ENCODE peak calls at places on chromosomes 11 and 22, in nine cellular contexts. N, J, Y, V, S, W, A, C and Q are unnamed samples.

GRCh38 chr22:48929276-48929790 is 898.3 kb downstream of the BRD1 start:
- DNase-seq in N (no peak), J (no peak), Y (no peak), V (no peak), S (no peak), W (peak), A (no peak), C (no peak), Q (no peak)

GRCh38 chr22:40666151-40666848 is 13.0 kb upstream of the MCHR1 start:
- DNase-seq in N (no peak), J (peak), Y (no peak), V (no peak), S (no peak), W (no peak), A (no peak), C (peak), Q (no peak)

GRCh38 chr11:76984741-76985140 is 49.5 kb upstream of the B3GNT6 start:
- DNase-seq in N (no peak), J (no peak), Y (no peak), V (no peak), S (no peak), W (no peak), A (peak), C (no peak), Q (no peak)

GRCh38 chr11:16986434-16987204 is 27.6 kb downstream of the PLEKHA7 start:
- DNase-seq in N (no peak), J (no peak), Y (peak), V (peak), S (peak), W (peak), A (no peak), C (no peak), Q (no peak)

GRCh38 chr22:35914665-35915476 is 113.8 kb downstream of the RBFOX2 start:
- DNase-seq in N (peak), J (peak), Y (no peak), V (peak), S (no peak), W (peak), A (peak), C (no peak), Q (peak)

GRCh38 chr22:30742291-30743256 is 47.9 kb downstream of the OSBP2 start:
- DNase-seq in N (no peak), J (no peak), Y (no peak), V (no peak), S (no peak), W (no peak), A (peak), C (no peak), Q (no peak)

GRCh38 chr11:45094958-45095690 is 51.3 kb upstream of the PRDM11 start:
- DNase-seq in N (no peak), J (no peak), Y (no peak), V (peak), S (no peak), W (peak), A (no peak), C (no peak), Q (no peak)

GRCh38 chr22:41517172-41518047 is 26.9 kb downstream of the POLR3H start:
- DNase-seq in N (peak), J (peak), Y (no peak), V (peak), S (no peak), W (peak), A (peak), C (peak), Q (peak)

GRCh38 chr22:47997612-47998011 is 1235.2 kb downstream of the TBC1D22A start:
- DNase-seq in N (no peak), J (no peak), Y (no peak), V (no peak), S (no peak), W (no peak), A (no peak), C (no peak), Q (no peak)

GRCh38 chr11:1228921-1229451 is 6.1 kb downstream of the MUC5B start:
- DNase-seq in N (no peak), J (no peak), Y (no peak), V (no peak), S (no peak), W (peak), A (no peak), C (no peak), Q (no peak)

GRCh38 chr11:134532176-134532920 is 120.3 kb upstream of the B3GAT1 start:
- DNase-seq in N (no peak), J (no peak), Y (no peak), V (no peak), S (no peak), W (no peak), A (no peak), C (no peak), Q (no peak)

GRCh38 chr11:38672445-38672844 is 2074.4 kb upstream of the RAG2 start:
- DNase-seq in N (no peak), J (no peak), Y (no peak), V (no peak), S (no peak), W (no peak), A (peak), C (no peak), Q (no peak)

GRCh38 chr11:93526691-93527583 is 16.3 kb downstream of the SMCO4 start:
- DNase-seq in N (no peak), J (no peak), Y (no peak), V (no peak), S (no peak), W (no peak), A (no peak), C (no peak), Q (no peak)

GRCh38 chr11:93524173-93524536 is 19.0 kb downstream of the SMCO4 start:
- DNase-seq in N (no peak), J (no peak), Y (no peak), V (no peak), S (no peak), W (no peak), A (no peak), C (no peak), Q (no peak)

GRCh38 chr11:93526058-93526633 is 17.0 kb downstream of the SMCO4 start:
- DNase-seq in N (no peak), J (no peak), Y (no peak), V (no peak), S (no peak), W (no peak), A (no peak), C (no peak), Q (no peak)

GRCh38 chr11:93525601-93526000 is 17.6 kb downstream of the SMCO4 start:
- DNase-seq in N (no peak), J (no peak), Y (no peak), V (no peak), S (no peak), W (no peak), A (no peak), C (no peak), Q (no peak)

DNA sequence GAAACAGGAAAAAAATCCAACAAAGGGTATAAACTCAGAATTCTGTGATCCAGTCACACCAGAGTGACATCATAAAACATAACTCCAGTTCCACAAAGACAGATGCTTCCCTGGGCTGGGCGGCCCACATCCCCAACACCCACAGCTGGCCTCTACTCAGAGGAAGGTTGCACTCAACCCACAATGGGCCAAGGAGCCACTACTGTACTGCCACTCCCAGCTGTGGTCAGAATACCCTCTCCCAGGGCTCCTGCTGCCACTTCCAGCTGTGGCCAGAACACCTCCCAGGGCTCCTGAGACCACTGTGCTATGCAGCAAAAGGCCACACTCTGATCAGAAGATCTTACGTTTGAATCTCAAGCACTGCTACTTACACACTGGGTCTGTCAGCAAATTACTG is 18.3 kb downstream of the SMCO4 start:
- DNase-seq in N (no peak), J (no peak), Y (no peak), V (no peak), S (no peak), W (no peak), A (no peak), C (no peak), Q (no peak)
- H3K27ac ChIP-seq in N (no peak), J (no peak), Y (no peak), V (peak), S (no peak), W (no peak), A (no peak), C (peak), Q (no peak)

DNA sequence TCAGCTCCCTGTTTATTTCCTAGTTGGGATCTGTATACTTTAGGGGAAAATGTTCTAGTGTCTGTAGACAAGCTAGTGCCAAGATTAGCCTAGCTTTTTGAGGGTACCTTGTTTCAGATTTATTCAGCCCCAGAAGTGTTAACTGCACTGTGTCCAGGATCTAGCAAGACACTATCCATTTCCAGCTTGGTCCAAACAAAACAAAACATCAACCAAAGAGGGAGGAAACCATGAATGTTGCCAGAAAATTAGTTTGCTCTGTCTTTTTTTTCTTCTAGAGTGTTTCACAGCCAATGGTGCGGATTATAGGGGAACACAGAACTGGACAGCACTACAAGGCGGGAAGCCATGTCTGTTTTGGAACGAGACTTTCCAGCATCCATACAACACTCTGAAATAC is 21.1 kb downstream of the KREMEN1 start:
- DNase-seq in N (no peak), J (no peak), Y (no peak), V (no peak), S (no peak), W (no peak), A (no peak), C (no peak), Q (no peak)
- H3K27ac ChIP-seq in N (no peak), J (no peak), Y (no peak), V (peak), S (no peak), W (no peak), A (no peak), C (peak), Q (no peak)

GRCh38 chr11:57566035-57566504 is 1.4 kb downstream of the UBE2L6 start:
- DNase-seq in N (no peak), J (no peak), Y (peak), V (no peak), S (no peak), W (peak), A (peak), C (no peak), Q (peak)
- H3K27ac ChIP-seq in N (no peak), J (peak), Y (peak), V (peak), S (peak), W (peak), A (peak), C (peak), Q (peak)

GRCh38 chr11:86931965-86932332 is 23.2 kb downstream of the FZD4 start:
- DNase-seq in N (peak), J (no peak), Y (peak), V (no peak), S (no peak), W (no peak), A (peak), C (no peak), Q (no peak)

GRCh38 chr11:86934263-86934932 is 20.8 kb downstream of the FZD4 start:
- DNase-seq in N (no peak), J (no peak), Y (no peak), V (no peak), S (no peak), W (no peak), A (no peak), C (no peak), Q (no peak)

GRCh38 chr11:86932942-86933875 is 22.0 kb downstream of the FZD4 start:
- DNase-seq in N (no peak), J (no peak), Y (no peak), V (no peak), S (no peak), W (no peak), A (no peak), C (no peak), Q (no peak)

GRCh38 chr11:86934933-86935579 is 20.1 kb downstream of the FZD4 start:
- DNase-seq in N (no peak), J (no peak), Y (no peak), V (no peak), S (no peak), W (no peak), A (no peak), C (no peak), Q (no peak)

DNA sequence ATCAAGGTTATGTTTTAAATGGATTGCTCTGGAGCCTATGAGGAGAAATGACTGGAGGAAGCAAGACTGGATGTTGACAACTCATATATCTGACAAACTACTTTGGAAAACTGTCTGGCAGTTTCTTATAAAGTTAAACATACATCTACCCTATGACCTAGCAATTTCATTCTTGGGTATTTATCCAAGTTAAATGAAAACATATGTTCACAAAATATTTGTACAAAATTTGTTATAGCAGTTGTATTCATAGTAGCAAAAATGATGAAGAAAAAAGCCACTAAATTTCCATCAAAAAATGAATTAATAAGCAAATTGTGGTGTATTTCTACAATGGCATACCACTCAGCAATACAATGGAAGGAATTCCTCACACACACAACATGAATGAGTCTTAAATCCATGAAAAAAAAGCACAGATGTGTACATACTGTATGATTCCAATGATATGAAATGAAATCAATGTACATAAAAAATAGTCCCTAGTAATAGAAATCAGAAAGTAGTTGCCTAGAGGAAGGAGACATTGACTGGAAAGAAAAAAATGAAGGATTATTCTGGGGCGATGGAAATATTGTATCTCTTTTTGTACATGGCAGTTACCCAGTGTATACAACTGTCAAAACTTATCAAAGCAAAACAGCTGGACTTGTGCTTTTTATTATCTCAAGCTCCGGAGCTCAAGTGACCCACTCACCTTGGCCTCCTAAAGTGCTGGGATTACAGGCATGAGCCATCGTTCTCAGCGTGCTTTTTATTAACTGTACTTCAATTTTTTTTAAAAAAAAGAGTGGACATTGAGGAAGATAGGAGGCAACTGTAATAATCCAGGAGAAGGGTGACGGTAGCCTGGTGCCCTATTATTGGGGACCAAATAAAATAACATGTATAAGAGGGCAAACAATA is 23.9 kb downstream of the FZD4 start:
- DNase-seq in N (no peak), J (no peak), Y (no peak), V (no peak), S (no peak), W (no peak), A (no peak), C (no peak), Q (no peak)
- H3K27ac ChIP-seq in N (no peak), J (no peak), Y (no peak), V (peak), S (no peak), W (no peak), A (no peak), C (peak), Q (no peak)

GRCh38 chr11:95891423-95892177 is 32.3 kb downstream of the MTMR2 start:
- DNase-seq in N (no peak), J (no peak), Y (no peak), V (no peak), S (no peak), W (no peak), A (no peak), C (no peak), Q (no peak)
- H3K27ac ChIP-seq in N (no peak), J (peak), Y (no peak), V (no peak), S (no peak), W (peak), A (no peak), C (no peak), Q (peak)

GRCh38 chr22:17953147-17953546 is 71.2 kb downstream of the MICAL3 start:
- DNase-seq in N (no peak), J (no peak), Y (no peak), V (no peak), S (no peak), W (no peak), A (no peak), C (no peak), Q (no peak)
- H3K27ac ChIP-seq in N (no peak), J (peak), Y (no peak), V (no peak), S (no peak), W (no peak), A (no peak), C (peak), Q (no peak)

GRCh38 chr22:39283312-39284141 is 35.9 kb downstream of the RPL3 start:
- DNase-seq in N (no peak), J (peak), Y (no peak), V (peak), S (no peak), W (no peak), A (no peak), C (peak), Q (peak)

GRCh38 chr22:39282642-39283311 is 36.6 kb downstream of the RPL3 start:
- DNase-seq in N (no peak), J (no peak), Y (no peak), V (no peak), S (no peak), W (no peak), A (no peak), C (no peak), Q (no peak)

GRCh38 chr22:39287076-39287743 is 32.2 kb downstream of the RPL3 start:
- DNase-seq in N (no peak), J (no peak), Y (peak), V (no peak), S (no peak), W (no peak), A (no peak), C (no peak), Q (peak)

GRCh38 chr22:39284142-39284980 is 35.1 kb downstream of the RPL3 start:
- DNase-seq in N (no peak), J (no peak), Y (no peak), V (peak), S (no peak), W (no peak), A (no peak), C (no peak), Q (no peak)

DNA sequence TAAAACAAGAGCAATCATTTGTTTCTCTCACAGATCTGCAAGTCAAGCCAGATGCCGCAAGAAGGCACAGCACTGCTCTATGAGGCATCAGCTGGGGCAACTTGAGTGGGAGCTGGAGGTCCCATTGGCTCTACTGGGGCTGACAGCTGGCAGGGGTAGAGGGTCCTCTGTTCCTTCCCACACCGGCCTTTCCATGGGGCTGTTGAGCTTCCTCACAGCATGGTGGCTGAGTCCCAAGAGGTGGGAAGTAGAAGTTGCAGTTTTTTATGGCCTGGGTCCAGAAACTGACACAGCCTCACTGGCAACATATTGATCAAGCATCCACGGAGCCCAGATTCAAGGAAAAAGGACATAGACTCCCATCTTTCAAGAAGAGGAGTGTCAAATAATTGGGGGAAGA is 34.4 kb downstream of the RPL3 start:
- DNase-seq in N (no peak), J (no peak), Y (no peak), V (no peak), S (no peak), W (no peak), A (no peak), C (no peak), Q (no peak)
- H3K27ac ChIP-seq in N (no peak), J (no peak), Y (no peak), V (peak), S (no peak), W (no peak), A (no peak), C (no peak), Q (no peak)

GRCh38 chr11:123173856-123174186 is 21.2 kb downstream of the CLMP start:
- DNase-seq in N (no peak), J (no peak), Y (no peak), V (no peak), S (no peak), W (no peak), A (no peak), C (no peak), Q (no peak)
- H3K27ac ChIP-seq in N (peak), J (no peak), Y (no peak), V (peak), S (no peak), W (peak), A (no peak), C (peak), Q (no peak)

GRCh38 chr11:103420593-103420992 is 311.4 kb downstream of the DYNC2H1 start:
- DNase-seq in N (no peak), J (no peak), Y (no peak), V (no peak), S (no peak), W (no peak), A (peak), C (no peak), Q (no peak)

GRCh38 chr11:103413266-103413888 is 304.2 kb downstream of the DYNC2H1 start:
- DNase-seq in N (no peak), J (no peak), Y (no peak), V (no peak), S (no peak), W (no peak), A (no peak), C (no peak), Q (no peak)

GRCh38 chr11:103418014-103418413 is 308.8 kb downstream of the DYNC2H1 start:
- DNase-seq in N (no peak), J (no peak), Y (no peak), V (no peak), S (no peak), W (no peak), A (no peak), C (no peak), Q (no peak)
- H3K27ac ChIP-seq in N (no peak), J (no peak), Y (no peak), V (no peak), S (no peak), W (no peak), A (no peak), C (no peak), Q (no peak)